ENCODE peak calls at places on chromosomes 2 and 18, in four cellular contexts. E, P, S and D are unnamed samples.

GRCh38 chr2:11456251-11456650 is 9.7 kb downstream of the E2F6 start:
- DNase-seq in E (no peak), S (no peak), P (no peak), D (no peak)

GRCh38 chr18:11323359-11323819 is 174.0 kb upstream of the PIEZO2 start:
- DNase-seq in E (no peak), P (no peak), S (no peak), D (no peak)

GRCh38 chr2:19865151-19865550 is 36.6 kb downstream of the TTC32 start:
- DNase-seq in S (no peak), P (no peak), E (no peak), D (no peak)

GRCh38 chr2:161166538-161167409 is 6.5 kb downstream of the TANK start:
- DNase-seq in E (no peak), P (no peak), S (no peak), D (no peak)

GRCh38 chr2:201631041-201631440 is 12.3 kb downstream of the TMEM237 start:
- DNase-seq in P (no peak), S (no peak), E (no peak), D (no peak)

GRCh38 chr2:177646791-177647190 is 254.2 kb downstream of the AGPS start:
- DNase-seq in S (no peak), E (no peak), P (no peak), D (no peak)

GRCh38 chr2:100754951-100755350 is 65.0 kb upstream of the NPAS2 start:
- DNase-seq in E (no peak), S (no peak), P (no peak), D (no peak)

GRCh38 chr2:144595686-144596073 is 75.8 kb upstream of the ZEB2 start:
- DNase-seq in P (no peak), E (no peak), S (no peak), D (no peak)

GRCh38 chr2:199659207-199659606 is 191.8 kb downstream of the FTCDNL1 start:
- DNase-seq in S (no peak), E (peak), P (no peak), D (peak)

GRCh38 chr2:160324161-160324768 is 124.2 kb upstream of the ITGB6 start:
- DNase-seq in P (no peak), E (peak), S (peak), D (peak)

GRCh38 chr18:1227025-1227424 is 322.4 kb downstream of the ADCYAP1 start:
- DNase-seq in E (no peak), S (no peak), P (no peak), D (no peak)

GRCh38 chr2:130933501-130933900 is 96.8 kb downstream of the ARHGEF4 start:
- DNase-seq in S (no peak), E (no peak), P (no peak), D (no peak)

GRCh38 chr2:174788291-174788929 is 24.1 kb upstream of the CHRNA1 start:
- DNase-seq in P (no peak), E (no peak), S (no peak), D (no peak)

GRCh38 chr18:25010623-25011374 is 341.2 kb downstream of the ZNF521 start:
- DNase-seq in S (no peak), P (no peak), E (no peak), D (no peak)

GRCh38 chr2:207902822-207903221 is 122.5 kb downstream of the PLEKHM3 start:
- DNase-seq in E (no peak), P (no peak), S (no peak), D (no peak)

GRCh38 chr2:212843409-212844199 is 305.0 kb upstream of the ERBB4 start:
- DNase-seq in P (no peak), E (no peak), S (no peak), D (no peak)

GRCh38 chr18:13379062-13379800 is 160.7 kb downstream of the LDLRAD4 start:
- DNase-seq in S (no peak), P (peak), E (no peak), D (no peak)

GRCh38 chr18:39774957-39775582 is 2180.0 kb upstream of the PIK3C3 start:
- DNase-seq in E (no peak), S (no peak), P (no peak), D (no peak)
- H3K4me3 ChIP-seq in E (no peak), S (no peak), P (no peak), D (no peak)

GRCh38 chr2:99677814-99678213 is 188.0 kb upstream of the REV1 start:
- DNase-seq in S (no peak), E (no peak), P (no peak), D (no peak)

GRCh38 chr2:99675110-99675661 is 185.4 kb upstream of the REV1 start:
- DNase-seq in P (no peak), S (no peak), E (no peak), D (no peak)

GRCh38 chr2:99670768-99671734 is 181.2 kb upstream of the REV1 start:
- DNase-seq in P (no peak), E (no peak), S (no peak), D (no peak)

GRCh38 chr2:99672766-99673375 is 183.1 kb upstream of the REV1 start:
- DNase-seq in S (no peak), P (no peak), E (no peak), D (no peak)

DNA sequence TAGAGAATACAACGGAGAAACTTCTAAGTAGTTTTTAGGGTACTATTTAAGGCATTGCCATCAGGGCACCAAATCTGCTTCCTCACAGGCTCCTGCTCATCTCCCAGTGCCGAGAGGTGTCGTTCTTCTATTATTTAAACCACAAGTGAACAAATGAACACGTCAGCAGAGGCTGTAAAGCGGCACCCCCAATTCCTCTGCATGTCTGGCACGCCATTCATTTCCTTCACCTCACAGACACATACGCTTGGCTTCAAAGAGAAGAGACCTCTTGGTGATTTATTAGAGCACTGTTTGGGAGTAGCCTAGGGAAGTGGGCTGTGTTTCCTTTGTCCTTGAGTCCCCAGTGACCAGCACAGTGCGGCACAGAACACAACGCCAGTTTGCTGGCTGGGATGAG is 184.2 kb upstream of the REV1 start:
- DNase-seq in P (no peak), S (no peak), E (no peak), D (no peak)
- H3K27ac ChIP-seq in P (no peak), S (no peak), E (no peak), D (peak)

GRCh38 chr2:22691666-22692065 is 693.3 kb upstream of the KLHL29 start:
- DNase-seq in E (no peak), S (no peak), P (no peak), D (no peak)
- H3K4me3 ChIP-seq in E (no peak), S (no peak), P (no peak), D (no peak)

DNA sequence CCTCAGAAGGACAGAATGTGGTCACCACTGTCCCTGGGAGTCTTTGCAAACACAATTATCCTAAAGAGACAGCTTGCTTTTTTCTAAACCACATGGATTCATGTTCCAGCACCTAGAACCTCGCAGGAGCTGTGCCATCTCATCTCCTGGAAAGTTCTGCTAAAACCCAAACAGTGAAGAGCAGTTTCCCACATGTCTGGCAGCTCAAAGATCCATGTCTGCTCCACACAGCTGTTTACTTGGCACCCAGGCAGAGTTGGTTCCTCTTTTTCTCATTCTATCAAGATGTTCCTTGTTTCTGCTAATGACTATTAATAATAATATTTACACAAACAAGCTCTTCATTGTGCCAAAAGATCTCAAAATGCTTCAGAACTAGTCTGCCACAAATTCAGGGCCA is 30.1 kb upstream of the PID1 start:
- DNase-seq in P (no peak), E (no peak), S (no peak), D (no peak)
- H3K27ac ChIP-seq in P (no peak), E (no peak), S (no peak), D (no peak)

GRCh38 chr18:55109818-55110414 is 150.7 kb upstream of the CCDC68 start:
- DNase-seq in P (no peak), S (no peak), E (no peak), D (no peak)

GRCh38 chr18:55114856-55115255 is 155.6 kb upstream of the CCDC68 start:
- DNase-seq in S (no peak), E (no peak), P (no peak), D (no peak)

GRCh38 chr18:55113800-55114199 is 154.5 kb upstream of the CCDC68 start:
- DNase-seq in E (no peak), P (no peak), S (no peak), D (no peak)

GRCh38 chr18:55110436-55110835 is 151.2 kb upstream of the CCDC68 start:
- DNase-seq in S (no peak), P (no peak), E (no peak), D (no peak)

DNA sequence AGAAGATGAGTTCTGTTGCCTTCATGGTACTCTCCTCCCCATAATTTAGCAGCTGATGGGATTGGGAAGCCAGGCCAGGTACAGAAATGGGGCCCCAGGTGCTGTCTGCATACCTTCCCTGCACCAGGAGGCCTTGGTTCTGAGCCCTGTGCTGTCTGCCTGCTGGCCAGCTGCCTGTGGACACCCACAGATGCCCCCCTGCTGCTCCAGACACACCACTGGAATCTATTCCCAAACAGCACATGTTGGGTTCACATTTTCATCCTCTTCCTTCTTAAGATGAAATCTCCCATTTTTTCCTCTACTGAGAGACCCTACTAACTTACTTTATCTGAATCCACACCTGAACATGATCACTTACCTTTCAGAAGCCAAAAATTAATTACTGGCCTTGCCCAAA is 152.0 kb upstream of the CCDC68 start:
- DNase-seq in S (no peak), P (no peak), E (no peak), D (no peak)
- H3K4me3 ChIP-seq in S (no peak), P (no peak), E (no peak), D (no peak)

GRCh38 chr2:241037498-241037897 is 39.1 kb downstream of the SNED1 start:
- DNase-seq in P (no peak), E (no peak), S (no peak), D (no peak)
- H3K27ac ChIP-seq in P (no peak), E (no peak), S (no peak), D (no peak)

DNA sequence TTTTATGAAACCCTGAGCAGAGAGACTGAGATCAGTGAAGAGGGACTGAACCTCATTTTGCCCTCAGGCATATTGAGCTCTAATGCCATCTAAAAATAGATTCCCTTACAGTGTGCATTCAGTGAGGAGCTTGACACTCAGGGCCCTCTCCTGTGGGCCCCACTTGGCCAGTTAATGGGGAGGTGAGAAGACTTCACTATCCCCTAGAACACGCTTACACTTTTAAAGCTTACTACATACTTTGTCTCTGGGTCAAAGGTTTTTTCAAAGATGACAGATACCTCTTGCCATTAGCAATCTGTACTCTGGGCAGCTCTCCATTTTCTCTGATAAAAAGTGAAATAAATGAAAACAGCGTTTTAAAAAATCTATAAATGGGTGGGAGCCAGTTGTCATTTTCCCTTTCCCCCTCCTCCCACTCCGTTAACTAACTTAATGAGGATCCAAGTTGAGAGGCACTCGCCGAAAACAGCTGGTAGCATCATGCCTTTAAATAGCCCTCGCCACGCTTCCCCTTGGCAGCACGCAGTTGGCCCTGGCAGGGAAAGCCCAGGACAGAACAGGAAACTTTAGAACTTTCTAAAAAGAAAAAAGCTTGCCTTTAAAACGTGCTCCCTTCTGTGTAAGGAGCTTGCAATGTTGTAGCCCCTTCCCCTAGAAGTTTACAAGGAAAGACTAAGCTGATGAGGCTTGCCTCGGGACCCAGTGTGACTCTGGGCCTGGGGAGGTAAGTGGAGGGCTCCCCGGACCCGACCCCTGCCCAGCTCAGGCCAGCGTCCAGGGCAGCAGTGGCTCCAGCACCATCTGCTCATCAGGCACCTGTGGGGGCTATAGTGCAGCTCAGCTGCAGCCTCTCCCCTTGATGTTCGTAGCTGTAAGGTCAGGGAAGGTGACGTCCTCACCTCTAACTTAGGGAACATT is 58.8 kb upstream of the FOSL2 start:
- DNase-seq in P (no peak), S (no peak), E (peak), D (peak)
- H3K4me3 ChIP-seq in P (no peak), S (no peak), E (peak), D (no peak)

GRCh38 chr2:227808936-227809335 is 4.7 kb upstream of the CCL20 start:
- DNase-seq in E (no peak), S (no peak), P (no peak), D (no peak)

GRCh38 chr2:227804970-227805369 is 8.7 kb upstream of the CCL20 start:
- DNase-seq in E (no peak), P (no peak), S (no peak), D (no peak)

GRCh38 chr2:227802882-227803281 is 10.8 kb upstream of the CCL20 start:
- DNase-seq in E (no peak), P (no peak), S (no peak), D (no peak)

DNA sequence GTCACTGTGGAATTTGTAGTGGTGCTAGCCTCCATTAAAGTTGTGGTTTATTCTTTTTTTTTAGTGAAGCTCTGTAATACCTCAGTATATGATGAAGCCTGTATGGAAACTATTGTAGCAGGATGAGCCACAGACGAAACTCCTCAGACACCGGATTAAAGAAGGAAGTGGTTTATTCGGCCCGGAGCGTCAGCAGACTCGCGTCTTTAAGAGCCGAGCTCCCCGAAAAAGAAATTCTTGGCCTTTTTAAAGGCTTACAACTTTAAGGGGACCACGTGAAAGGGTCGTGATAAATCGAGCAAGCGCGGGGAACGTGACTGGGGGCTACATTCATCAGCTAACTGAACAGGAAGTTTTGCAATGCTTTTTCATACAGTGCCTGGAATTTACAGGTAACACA is 8.1 kb upstream of the CCL20 start:
- DNase-seq in E (no peak), S (no peak), P (no peak), D (peak)
- H3K27ac ChIP-seq in E (no peak), S (no peak), P (no peak), D (no peak)

GRCh38 chr2:181566643-181567042 is 90.3 kb downstream of the CERKL start:
- DNase-seq in E (no peak), P (no peak), S (no peak), D (no peak)

DNA sequence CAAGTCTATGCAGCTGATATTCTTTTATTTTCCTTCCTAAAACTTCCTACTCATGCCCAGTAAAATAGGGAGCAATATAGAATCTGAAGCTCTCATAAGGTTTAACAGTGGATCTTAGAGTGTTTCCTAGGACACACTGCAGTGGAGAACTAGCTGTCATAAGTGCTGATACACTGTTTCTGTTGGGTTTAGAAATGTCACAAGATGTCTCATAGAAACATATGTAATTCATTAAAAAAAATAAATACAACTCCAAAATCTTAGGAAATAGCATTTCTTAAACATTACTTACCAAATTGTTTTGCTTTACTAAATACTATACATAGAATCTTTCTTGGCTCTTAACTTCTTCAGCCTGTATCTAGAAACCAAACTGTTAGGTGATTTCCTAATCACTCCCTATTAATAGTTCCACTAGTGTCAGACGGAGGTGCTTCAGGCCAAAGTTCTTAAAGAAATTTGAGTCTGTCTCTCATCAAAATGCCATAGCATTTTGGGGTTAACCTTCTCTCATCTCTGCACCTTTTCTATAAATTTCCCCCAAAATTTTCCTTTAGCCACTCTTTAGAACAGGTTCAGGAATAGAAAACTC is 93.7 kb downstream of the CERKL start:
- DNase-seq in P (no peak), E (no peak), S (no peak), D (no peak)
- H3K4me3 ChIP-seq in P (no peak), E (no peak), S (no peak), D (no peak)